ENCODE peak calls at places on chromosome 4, in nine cellular contexts. H is endodermal cell; X is HS-5; B is ovary; A is stimulated activated CD8-positive, alpha-beta memory T cell treated with anti-CD3 and anti-CD28 coated beads, Interleukin-7, amount 100 ng/mL, for 1 hour; W is COR-L47; Q is NCI-H69; M is A549; N is activated CD4-positive, alpha-beta memory T cell treated with anti-CD3 and anti-CD28 coated beads, Interleukin-2, amount 10 ng/mL, durations not matched to agents 7 days and 5 days. K is an unnamed sample.

GRCh38 chr4:3044812-3045499 is 29.4 kb downstream of the HTT-AS start:
- DNase-seq in W (no peak), X (no peak), H (no peak), A (no peak), N (no peak), B (no peak), Q (no peak), M (no peak), K (no peak)

GRCh38 chr4:180598281-180598680 is 1644.9 kb upstream of the TENM3 start:
- DNase-seq in H (no peak), A (no peak), W (no peak), Q (no peak), B (no peak), X (no peak), N (no peak), M (no peak), K (no peak)

GRCh38 chr4:67881226-67881625 is 2.6 kb downstream of the TMPRSS11D start:
- DNase-seq in Q (no peak), N (no peak), X (no peak), A (no peak), M (no peak), W (no peak), B (no peak), H (no peak), K (no peak)

GRCh38 chr4:118756958-118757357 is 71.8 kb downstream of the METTL14 start:
- DNase-seq in A (no peak), Q (peak; percentile 44), M (no peak), X (no peak), W (no peak), N (no peak), B (no peak), H (no peak), K (no peak)

GRCh38 chr4:26819026-26819425 is 41.6 kb upstream of the STIM2 start:
- DNase-seq in X (no peak), Q (peak; percentile 66), B (no peak), W (peak; percentile 37), A (no peak), N (no peak), H (no peak), M (no peak), K (no peak)

GRCh38 chr4:41102360-41103092 is 111.8 kb downstream of the APBB2 start:
- DNase-seq in Q (peak; percentile 33), M (no peak), W (no peak), B (no peak), A (no peak), N (no peak), H (no peak), X (no peak), K (no peak)

GRCh38 chr4:88891636-88892035 is 165.3 kb downstream of the FAM13A start:
- DNase-seq in W (no peak), X (no peak), N (no peak), B (no peak), A (no peak), Q (no peak), M (no peak), H (no peak), K (no peak)

GRCh38 chr4:5689065-5689464 is 19.3 kb downstream of the EVC2 start:
- DNase-seq in M (no peak), W (no peak), B (no peak), Q (no peak), N (no peak), X (no peak), A (no peak), H (no peak), K (no peak)

GRCh38 chr4:112381996-112382692 is 85.0 kb downstream of the ALPK1 start:
- DNase-seq in X (no peak), W (no peak), M (no peak), N (no peak), B (no peak), H (no peak), Q (peak; percentile 82), A (no peak), K (no peak)

GRCh38 chr4:72875545-72875944 is 194.0 kb downstream of the COX18 start:
- DNase-seq in W (no peak), A (no peak), Q (no peak), H (no peak), X (no peak), M (no peak), N (no peak), B (no peak), K (no peak)

GRCh38 chr4:182764642-182765041 is 152.5 kb downstream of the DCTD start:
- DNase-seq in B (no peak), X (no peak), Q (no peak), N (no peak), A (no peak), W (no peak), H (no peak), M (no peak), K (no peak)

GRCh38 chr4:121462660-121463261 is 81.9 kb upstream of the QRFPR start:
- DNase-seq in M (peak; percentile 62), N (peak; percentile 40), W (peak; percentile 76), Q (peak; percentile 80), B (no peak), H (peak; percentile 83), A (no peak), X (peak; percentile 36), K (peak; percentile 59)

GRCh38 chr4:25180524-25181131 is 20.4 kb upstream of the SEPSECS start:
- DNase-seq in M (peak; percentile 45), N (peak; percentile 36), B (no peak), Q (peak; percentile 56), H (no peak), X (no peak), A (no peak), W (peak; percentile 42), K (peak; percentile 45)

GRCh38 chr4:39043058-39043696 is 11.0 kb upstream of the TMEM156 start:
- DNase-seq in N (no peak), A (no peak), H (no peak), W (no peak), B (no peak), Q (no peak), X (no peak), M (peak; percentile 61), K (no peak)

GRCh38 chr4:156767911-156768415 is 203.6 kb downstream of the PDGFC start:
- DNase-seq in W (no peak), A (no peak), M (no peak), B (no peak), X (no peak), N (no peak), H (no peak), Q (no peak), K (no peak)

GRCh38 chr4:172547724-172548123 is 620.9 kb upstream of the GALNT7 start:
- DNase-seq in W (peak; percentile 67), Q (peak; percentile 14), B (no peak), X (no peak), M (peak; percentile 2), A (no peak), N (no peak), H (no peak), K (no peak)

GRCh38 chr4:94414907-94415306 is 36.8 kb upstream of the PDLIM5 start:
- DNase-seq in Q (no peak), B (no peak), M (no peak), N (no peak), H (no peak), A (no peak), W (no peak), X (no peak), K (no peak)

K was measured in activated CD4-positive, alpha-beta T cell treated with anti-CD3 and anti-CD28 coated beads, Interleukin-2, amount 10 ng/mL, durations not matched to agents 7 days and 5 days.